ENCODE peak calls at places on chromosomes 1 and 21, in eight cellular contexts. P, U, L, R, D, N, G and X are unnamed samples.

GRCh38 chr21:46665566-46665965 is 30.1 kb downstream of the PRMT2 start:
- DNase-seq in P (no peak), U (no peak), L (no peak), R (no peak), D (no peak), N (no peak), G (no peak), X (no peak)

GRCh38 chr1:8816306-8816705 is 1.1 kb downstream of the RERE start:
- DNase-seq in P (no peak), U (no peak), L (no peak), R (no peak), D (no peak), N (peak; percentile 52), G (no peak), X (no peak)

GRCh38 chr1:197360068-197360467 is 92.0 kb downstream of the CRB1 start:
- DNase-seq in P (no peak), U (no peak), L (no peak), R (no peak), D (no peak), N (peak; percentile 17), G (no peak), X (no peak)

GRCh38 chr21:35838350-35838749 is 222.0 kb downstream of the SETD4 start:
- DNase-seq in P (no peak), U (no peak), L (no peak), R (no peak), D (no peak), N (no peak), G (no peak), X (no peak)

GRCh38 chr1:246631426-246631825 is 65.2 kb downstream of the CNST start:
- DNase-seq in P (no peak), U (no peak), L (no peak), R (no peak), D (no peak), N (no peak), G (no peak), X (no peak)

GRCh38 chr1:153542956-153543737 is 2.4 kb upstream of the S100A5 start:
- DNase-seq in P (no peak), U (no peak), L (no peak), R (no peak), D (no peak), N (no peak), G (no peak), X (no peak)

GRCh38 chr1:172399369-172400072 is 21.0 kb upstream of the C1orf105 start:
- DNase-seq in P (peak; percentile 78), U (peak; percentile 37), L (peak; percentile 29), R (no peak), D (peak; percentile 85), N (peak; percentile 25), G (peak; percentile 58), X (no peak)

GRCh38 chr1:207956976-207957375 is 46.1 kb upstream of the CD34 start:
- DNase-seq in P (no peak), U (no peak), L (no peak), R (no peak), D (no peak), N (no peak), G (no peak), X (no peak)

GRCh38 chr1:182995894-182996293 is 27.3 kb upstream of the LAMC1 start:
- DNase-seq in P (no peak), U (peak; percentile 36), L (peak; percentile 23), R (peak; percentile 29), D (no peak), N (no peak), G (no peak), X (no peak)

GRCh38 chr1:59511476-59512465 is 214.9 kb downstream of the FGGY start:
- DNase-seq in P (no peak), U (no peak), L (no peak), R (no peak), D (no peak), N (no peak), G (no peak), X (no peak)

GRCh38 chr1:229363723-229364122 is 20.9 kb upstream of the CCSAP start:
- DNase-seq in P (no peak), U (peak; percentile 55), L (no peak), R (no peak), D (no peak), N (no peak), G (no peak), X (no peak)

GRCh38 chr1:178504286-178504685 is 7.5 kb upstream of the CLEC20A start:
- DNase-seq in P (no peak), U (no peak), L (no peak), R (no peak), D (no peak), N (no peak), G (no peak), X (no peak)

GRCh38 chr1:111709986-111710385 is 29.2 kb downstream of the INKA2 start:
- DNase-seq in P (no peak), U (no peak), L (no peak), R (no peak), D (no peak), N (no peak), G (no peak), X (no peak)

GRCh38 chr1:231986631-231987291 is 360.2 kb downstream of the DISC1 start:
- DNase-seq in P (no peak), U (no peak), L (peak; percentile 63), R (no peak), D (no peak), N (no peak), G (no peak), X (no peak)

GRCh38 chr1:114024049-114024448 is 44.8 kb downstream of the OLFML3 start:
- DNase-seq in P (no peak), U (peak; percentile 75), L (no peak), R (no peak), D (no peak), N (no peak), G (no peak), X (no peak)

GRCh38 chr1:206496131-206496793 is 11.1 kb upstream of the RASSF5 start:
- DNase-seq in P (no peak), U (no peak), L (no peak), R (no peak), D (no peak), N (no peak), G (no peak), X (no peak)

GRCh38 chr1:212537610-212538009 is 71.0 kb upstream of the ATF3 start:
- DNase-seq in P (no peak), U (no peak), L (no peak), R (no peak), D (no peak), N (no peak), G (no peak), X (no peak)

GRCh38 chr1:203440780-203441179 is 34.8 kb upstream of the PRELP start:
- DNase-seq in P (no peak), U (peak; percentile 32), L (peak; percentile 61), R (no peak), D (no peak), N (peak; percentile 24), G (no peak), X (no peak)

GRCh38 chr1:15676688-15677661 is 7.1 kb upstream of the PLEKHM2 start:
- DNase-seq in P (no peak), U (peak; percentile 55), L (no peak), R (no peak), D (no peak), N (peak; percentile 82), G (no peak), X (no peak)

GRCh38 chr1:231926933-231927332 is 300.3 kb downstream of the DISC1 start:
- DNase-seq in P (no peak), U (no peak), L (no peak), R (no peak), D (no peak), N (no peak), G (no peak), X (no peak)

GRCh38 chr1:156615946-156616345 is 3.3 kb upstream of the HAPLN2 start:
- DNase-seq in P (no peak), U (no peak), L (no peak), R (no peak), D (no peak), N (no peak), G (no peak), X (no peak)

GRCh38 chr1:156618853-156619581 is at the start of gene HAPLN2:
- DNase-seq in P (peak; percentile 56), U (peak; percentile 82), L (no peak), R (no peak), D (no peak), N (peak; percentile 59), G (no peak), X (no peak)

GRCh38 chr1:156619582-156619955 is 354 bp downstream of the HAPLN2 start:
- DNase-seq in P (no peak), U (no peak), L (no peak), R (no peak), D (no peak), N (no peak), G (no peak), X (no peak)

GRCh38 chr1:156616463-156616862 is 2.8 kb upstream of the HAPLN2 start:
- DNase-seq in P (no peak), U (no peak), L (peak; percentile 86), R (no peak), D (no peak), N (peak; percentile 95), G (no peak), X (no peak)
- TF ChIP-seq REST in P (no peak), U (no peak), L (no peak), R (no peak), D (no peak), N (no peak), G (no peak), X (no peak)

GRCh38 chr1:48785869-48786268 is 9.2 kb upstream of the BEND5 start:
- DNase-seq in P (no peak), U (no peak), L (no peak), R (no peak), D (no peak), N (no peak), G (no peak), X (no peak)

GRCh38 chr1:48789903-48790302 is 13.2 kb upstream of the BEND5 start:
- DNase-seq in P (no peak), U (no peak), L (no peak), R (no peak), D (no peak), N (no peak), G (no peak), X (no peak)

DNA sequence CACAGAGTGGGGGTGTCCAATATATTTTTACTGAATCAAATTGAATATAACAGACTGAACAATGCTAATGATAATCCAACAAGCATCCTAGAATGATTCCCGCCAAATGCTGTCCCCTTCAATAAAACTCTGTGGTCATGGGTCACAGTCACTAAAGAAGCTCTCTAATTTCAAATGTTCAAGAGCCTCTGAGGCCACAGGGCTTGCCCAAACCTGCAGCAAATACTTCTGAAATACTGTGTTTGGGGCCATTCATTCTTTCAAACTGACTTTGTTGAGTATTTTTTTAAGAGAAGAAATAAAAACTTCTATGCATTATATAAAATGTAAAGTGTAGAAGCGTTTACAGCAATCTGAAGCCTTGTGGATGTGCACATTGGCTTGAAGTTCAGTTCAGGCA is 7.6 kb upstream of the BEND5 start:
- DNase-seq in P (no peak), U (no peak), L (no peak), R (no peak), D (no peak), N (no peak), G (no peak), X (no peak)
- TF ChIP-seq REST in P (no peak), U (no peak), L (no peak), R (no peak), D (no peak), N (no peak), G (no peak), X (no peak)

GRCh38 chr1:163038928-163039327 is 30.2 kb upstream of the RGS4 start:
- DNase-seq in P (no peak), U (no peak), L (no peak), R (no peak), D (no peak), N (no peak), G (no peak), X (no peak)
- TF ChIP-seq REST in P (no peak), U (no peak), L (no peak), R (no peak), D (no peak), N (no peak), G (no peak), X (no peak)

GRCh38 chr1:28412731-28413130 is 43.2 kb downstream of the PHACTR4 start:
- DNase-seq in P (no peak), U (no peak), L (no peak), R (no peak), D (no peak), N (peak; percentile 77), G (no peak), X (no peak)
- TF ChIP-seq REST in P (no peak), U (no peak), L (no peak), R (no peak), D (no peak), N (no peak), G (no peak), X (no peak)